ENCODE peak calls at places on chromosomes 16 and 17, in ten cellular contexts. One of them, this sample, is unnamed.

GRCh38 chr16:495127-495748 is 32.3 kb upstream of the CAPN15 start:
- DNase-seq in H1: peak
- DNase-seq in GM23338: peak
- DNase-seq in endothelial cell of umbilical vein: peak
- DNase-seq in HepG2: peak
- DNase-seq in K562: peak
- DNase-seq in prostate gland: no peak
- DNase-seq in GM12891: peak
- DNase-seq in HCT116: no peak
- DNase-seq in transverse colon: peak
- DNase-seq in this sample: no peak

GRCh38 chr16:23158114-23158513 is 8.9 kb upstream of the USP31 start:
- DNase-seq in H1: no peak
- DNase-seq in GM23338: no peak
- DNase-seq in endothelial cell of umbilical vein: no peak
- DNase-seq in HepG2: no peak
- DNase-seq in K562: no peak
- DNase-seq in prostate gland: no peak
- DNase-seq in GM12891: no peak
- DNase-seq in HCT116: no peak
- DNase-seq in transverse colon: no peak
- DNase-seq in this sample: no peak

GRCh38 chr16:66580605-66581209 is 1.4 kb downstream of the CMTM2 start:
- DNase-seq in H1: no peak
- DNase-seq in GM23338: peak
- DNase-seq in endothelial cell of umbilical vein: no peak
- DNase-seq in HepG2: peak
- DNase-seq in K562: no peak
- DNase-seq in prostate gland: no peak
- DNase-seq in GM12891: no peak
- DNase-seq in HCT116: no peak
- DNase-seq in transverse colon: no peak
- DNase-seq in this sample: no peak

GRCh38 chr17:8468988-8469387 is 33.3 kb downstream of the NDEL1 start:
- DNase-seq in H1: no peak
- DNase-seq in GM23338: no peak
- DNase-seq in endothelial cell of umbilical vein: no peak
- DNase-seq in HepG2: no peak
- DNase-seq in K562: no peak
- DNase-seq in prostate gland: no peak
- DNase-seq in GM12891: no peak
- DNase-seq in HCT116: no peak
- DNase-seq in transverse colon: no peak
- DNase-seq in this sample: no peak

GRCh38 chr17:40615295-40615988 is 32.2 kb downstream of the SMARCE1 start:
- DNase-seq in H1: peak
- DNase-seq in GM23338: peak
- DNase-seq in endothelial cell of umbilical vein: peak
- DNase-seq in HepG2: peak
- DNase-seq in K562: peak
- DNase-seq in prostate gland: peak
- DNase-seq in GM12891: no peak
- DNase-seq in HCT116: peak
- DNase-seq in transverse colon: peak
- DNase-seq in this sample: no peak

GRCh38 chr17:72853438-72854415 is 238.8 kb downstream of the SLC39A11 start:
- DNase-seq in H1: no peak
- DNase-seq in GM23338: no peak
- DNase-seq in endothelial cell of umbilical vein: no peak
- DNase-seq in HepG2: no peak
- DNase-seq in K562: no peak
- DNase-seq in prostate gland: no peak
- DNase-seq in GM12891: no peak
- DNase-seq in HCT116: no peak
- DNase-seq in transverse colon: no peak
- DNase-seq in this sample: no peak

GRCh38 chr17:66602659-66603363 is 232.1 kb upstream of the CACNG5 start:
- DNase-seq in H1: no peak
- DNase-seq in GM23338: peak
- DNase-seq in endothelial cell of umbilical vein: no peak
- DNase-seq in HepG2: no peak
- DNase-seq in K562: no peak
- DNase-seq in prostate gland: no peak
- DNase-seq in GM12891: no peak
- DNase-seq in HCT116: no peak
- DNase-seq in transverse colon: no peak
- DNase-seq in this sample: no peak

GRCh38 chr17:1491406-1492248 is 859 bp downstream of the MYO1C start:
- DNase-seq in H1: no peak
- DNase-seq in GM23338: peak
- DNase-seq in endothelial cell of umbilical vein: no peak
- DNase-seq in HepG2: no peak
- DNase-seq in K562: peak
- DNase-seq in prostate gland: no peak
- DNase-seq in GM12891: peak
- DNase-seq in HCT116: no peak
- DNase-seq in transverse colon: peak
- DNase-seq in this sample: peak

DNA sequence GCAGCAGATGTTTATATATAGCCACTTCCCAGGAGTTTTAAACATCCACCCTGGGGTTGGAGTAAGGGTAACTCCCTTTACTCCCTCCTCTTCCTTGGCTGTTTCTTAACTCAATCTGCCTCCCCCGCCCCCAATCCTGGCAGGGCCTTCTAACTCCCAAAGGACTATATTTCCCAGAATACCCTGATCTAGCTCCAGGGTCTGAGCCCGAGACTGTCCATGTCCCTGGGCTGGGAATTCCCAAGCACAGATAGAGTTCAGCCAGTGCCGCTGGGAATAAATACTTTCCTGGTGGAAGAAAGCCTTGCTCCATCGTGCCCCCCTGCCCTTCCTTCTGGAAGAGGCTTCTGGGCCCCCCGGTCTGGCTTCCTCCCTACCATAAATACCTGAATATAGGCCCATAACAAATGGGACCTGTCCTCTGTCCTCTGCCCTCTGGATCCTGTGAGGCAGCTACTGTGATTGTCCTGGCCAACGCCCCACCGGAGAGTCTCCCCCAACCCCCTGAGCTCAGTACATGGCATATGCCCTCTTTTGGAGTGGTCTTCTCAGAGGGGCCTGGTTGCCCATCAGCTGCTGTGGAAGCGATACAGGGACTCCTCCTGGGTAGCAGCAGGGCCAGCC is 10.2 kb downstream of the BAHCC1 start:
- DNase-seq in H1: no peak
- DNase-seq in GM23338: no peak
- DNase-seq in endothelial cell of umbilical vein: peak
- DNase-seq in HepG2: no peak
- DNase-seq in K562: no peak
- DNase-seq in prostate gland: no peak
- DNase-seq in GM12891: no peak
- DNase-seq in HCT116: no peak
- DNase-seq in transverse colon: no peak
- DNase-seq in this sample: no peak
- TF ChIP-seq POLR2AphosphoS5 in H1: no peak
- TF ChIP-seq POLR2AphosphoS5 in GM23338: no peak
- TF ChIP-seq POLR2AphosphoS5 in endothelial cell of umbilical vein: no peak
- TF ChIP-seq POLR2AphosphoS5 in HepG2: no peak
- TF ChIP-seq POLR2AphosphoS5 in K562: no peak
- TF ChIP-seq POLR2AphosphoS5 in prostate gland: peak
- TF ChIP-seq POLR2AphosphoS5 in GM12891: no peak
- TF ChIP-seq POLR2AphosphoS5 in HCT116: no peak
- TF ChIP-seq POLR2AphosphoS5 in transverse colon: peak
- TF ChIP-seq POLR2AphosphoS5 in this sample: peak

GRCh38 chr16:28823719-28824547 is 1.1 kb downstream of the ATXN2L start:
- DNase-seq in H1: peak
- DNase-seq in GM23338: peak
- DNase-seq in endothelial cell of umbilical vein: peak
- DNase-seq in HepG2: peak
- DNase-seq in K562: peak
- DNase-seq in prostate gland: peak
- DNase-seq in GM12891: peak
- DNase-seq in HCT116: peak
- DNase-seq in transverse colon: peak
- DNase-seq in this sample: peak
- TF ChIP-seq POLR2AphosphoS5 in H1: peak
- TF ChIP-seq POLR2AphosphoS5 in GM23338: peak
- TF ChIP-seq POLR2AphosphoS5 in endothelial cell of umbilical vein: peak
- TF ChIP-seq POLR2AphosphoS5 in HepG2: peak
- TF ChIP-seq POLR2AphosphoS5 in K562: peak
- TF ChIP-seq POLR2AphosphoS5 in prostate gland: no peak
- TF ChIP-seq POLR2AphosphoS5 in GM12891: peak
- TF ChIP-seq POLR2AphosphoS5 in HCT116: peak
- TF ChIP-seq POLR2AphosphoS5 in transverse colon: peak
- TF ChIP-seq POLR2AphosphoS5 in this sample: peak

DNA sequence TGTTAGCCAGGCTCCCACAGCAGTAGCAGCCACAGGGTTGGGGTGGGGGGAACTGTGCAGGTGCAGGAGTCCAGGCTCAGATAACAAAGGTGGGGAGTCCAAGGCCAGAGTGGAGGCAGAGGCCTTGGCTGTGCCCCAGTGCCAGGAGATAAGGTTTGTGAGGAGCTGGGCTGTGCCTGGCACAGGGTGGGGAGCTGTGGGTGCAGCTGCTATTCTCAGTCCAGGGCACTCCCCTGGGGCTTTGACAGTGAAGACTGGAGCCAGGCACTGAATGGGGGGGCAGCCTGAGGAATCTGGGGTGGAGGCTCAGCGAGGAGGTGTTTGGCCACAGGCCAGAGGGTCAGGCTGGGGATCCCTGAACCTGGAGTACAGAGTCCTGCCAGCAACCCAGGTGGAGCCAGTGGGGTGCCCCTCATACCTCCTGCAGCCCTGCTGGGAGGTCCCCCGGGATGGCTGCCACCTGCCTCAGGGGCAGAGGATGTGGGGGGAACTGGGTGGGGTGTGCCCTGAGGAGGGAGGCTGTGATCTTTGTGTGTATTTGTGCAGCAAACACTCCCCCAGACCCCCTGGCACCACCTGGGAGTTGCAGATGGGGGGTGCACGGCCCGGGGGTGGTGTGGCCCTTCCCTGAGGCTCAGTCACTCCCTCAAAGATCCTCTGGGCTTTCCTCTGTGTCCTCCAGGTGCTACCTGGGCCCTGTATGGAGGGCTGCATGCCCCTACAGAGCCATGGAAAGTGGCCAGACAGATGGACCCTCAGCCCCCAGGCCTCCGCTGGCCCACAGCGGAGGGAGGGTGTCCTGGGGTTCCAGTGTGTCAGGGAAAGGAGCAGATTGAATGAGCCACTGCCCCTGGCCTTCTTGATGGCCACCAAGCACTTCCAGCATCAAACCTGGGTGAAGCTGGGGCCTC is 44.4 kb upstream of the SMPD3 start:
- DNase-seq in H1: no peak
- DNase-seq in GM23338: no peak
- DNase-seq in endothelial cell of umbilical vein: no peak
- DNase-seq in HepG2: no peak
- DNase-seq in K562: no peak
- DNase-seq in prostate gland: no peak
- DNase-seq in GM12891: no peak
- DNase-seq in HCT116: no peak
- DNase-seq in transverse colon: peak
- DNase-seq in this sample: no peak
- TF ChIP-seq POLR2AphosphoS5 in H1: no peak
- TF ChIP-seq POLR2AphosphoS5 in GM23338: no peak
- TF ChIP-seq POLR2AphosphoS5 in endothelial cell of umbilical vein: no peak
- TF ChIP-seq POLR2AphosphoS5 in HepG2: no peak
- TF ChIP-seq POLR2AphosphoS5 in K562: no peak
- TF ChIP-seq POLR2AphosphoS5 in prostate gland: no peak
- TF ChIP-seq POLR2AphosphoS5 in GM12891: no peak
- TF ChIP-seq POLR2AphosphoS5 in HCT116: no peak
- TF ChIP-seq POLR2AphosphoS5 in transverse colon: no peak
- TF ChIP-seq POLR2AphosphoS5 in this sample: no peak

GRCh38 chr16:64251742-64252141 is 870.1 kb downstream of the CDH11 start:
- DNase-seq in H1: no peak
- DNase-seq in GM23338: no peak
- DNase-seq in endothelial cell of umbilical vein: no peak
- DNase-seq in HepG2: no peak
- DNase-seq in K562: no peak
- DNase-seq in prostate gland: no peak
- DNase-seq in GM12891: no peak
- DNase-seq in HCT116: no peak
- DNase-seq in transverse colon: no peak
- DNase-seq in this sample: no peak

GRCh38 chr16:64253114-64253513 is 868.7 kb downstream of the CDH11 start:
- DNase-seq in H1: no peak
- DNase-seq in GM23338: no peak
- DNase-seq in endothelial cell of umbilical vein: no peak
- DNase-seq in HepG2: no peak
- DNase-seq in K562: no peak
- DNase-seq in prostate gland: no peak
- DNase-seq in GM12891: no peak
- DNase-seq in HCT116: no peak
- DNase-seq in transverse colon: no peak
- DNase-seq in this sample: no peak

GRCh38 chr16:64253525-64253924 is 868.3 kb downstream of the CDH11 start:
- DNase-seq in H1: no peak
- DNase-seq in GM23338: no peak
- DNase-seq in endothelial cell of umbilical vein: no peak
- DNase-seq in HepG2: no peak
- DNase-seq in K562: no peak
- DNase-seq in prostate gland: no peak
- DNase-seq in GM12891: no peak
- DNase-seq in HCT116: no peak
- DNase-seq in transverse colon: no peak
- DNase-seq in this sample: no peak

GRCh38 chr16:64254443-64255367 is 867.2 kb downstream of the CDH11 start:
- DNase-seq in H1: no peak
- DNase-seq in GM23338: no peak
- DNase-seq in endothelial cell of umbilical vein: no peak
- DNase-seq in HepG2: no peak
- DNase-seq in K562: no peak
- DNase-seq in prostate gland: no peak
- DNase-seq in GM12891: no peak
- DNase-seq in HCT116: no peak
- DNase-seq in transverse colon: no peak
- DNase-seq in this sample: no peak

GRCh38 chr16:64250866-64251265 is 871.0 kb downstream of the CDH11 start:
- DNase-seq in H1: no peak
- DNase-seq in GM23338: no peak
- DNase-seq in endothelial cell of umbilical vein: peak
- DNase-seq in HepG2: no peak
- DNase-seq in K562: no peak
- DNase-seq in prostate gland: no peak
- DNase-seq in GM12891: no peak
- DNase-seq in HCT116: no peak
- DNase-seq in transverse colon: no peak
- DNase-seq in this sample: no peak
- TF ChIP-seq POLR2AphosphoS5 in H1: no peak
- TF ChIP-seq POLR2AphosphoS5 in GM23338: no peak
- TF ChIP-seq POLR2AphosphoS5 in endothelial cell of umbilical vein: no peak
- TF ChIP-seq POLR2AphosphoS5 in HepG2: no peak
- TF ChIP-seq POLR2AphosphoS5 in K562: no peak
- TF ChIP-seq POLR2AphosphoS5 in prostate gland: no peak
- TF ChIP-seq POLR2AphosphoS5 in GM12891: no peak
- TF ChIP-seq POLR2AphosphoS5 in HCT116: no peak
- TF ChIP-seq POLR2AphosphoS5 in transverse colon: no peak
- TF ChIP-seq POLR2AphosphoS5 in this sample: no peak